ENCODE peak calls at places on chromosomes 16 and 17, in four cellular contexts. One of them, this sample, is unnamed.

GRCh38 chr16:31460582-31461002 is 1.3 kb downstream of the ARMC5 start:
- DNase-seq in amniotic epithelial cell: peak; percentile 59
- DNase-seq in left cardiac atrium: no peak
- DNase-seq in ELF-1: no peak
- DNase-seq in this sample: peak; percentile 79

GRCh38 chr16:64841071-64841470 is 280.8 kb downstream of the CDH11 start:
- DNase-seq in amniotic epithelial cell: no peak
- DNase-seq in left cardiac atrium: no peak
- DNase-seq in ELF-1: no peak
- DNase-seq in this sample: peak; percentile 60

GRCh38 chr16:9060225-9060624 is 31.2 kb upstream of the HAPSTR1 start:
- DNase-seq in amniotic epithelial cell: no peak
- DNase-seq in left cardiac atrium: no peak
- DNase-seq in ELF-1: no peak
- DNase-seq in this sample: no peak

GRCh38 chr16:31242197-31242596 is 17.6 kb upstream of the ITGAM start:
- DNase-seq in amniotic epithelial cell: no peak
- DNase-seq in left cardiac atrium: no peak
- DNase-seq in ELF-1: no peak
- DNase-seq in this sample: peak; percentile 5

GRCh38 chr16:72995151-72995881 is 52.6 kb downstream of the ZFHX3 start:
- DNase-seq in amniotic epithelial cell: no peak
- DNase-seq in left cardiac atrium: no peak
- DNase-seq in ELF-1: peak; percentile 67
- DNase-seq in this sample: no peak

GRCh38 chr17:77503293-77503655 is 362.5 kb downstream of the SEC14L1 start:
- DNase-seq in amniotic epithelial cell: no peak
- DNase-seq in left cardiac atrium: no peak
- DNase-seq in ELF-1: no peak
- DNase-seq in this sample: no peak

GRCh38 chr16:26012376-26012775 is 320.6 kb downstream of the HS3ST4 start:
- DNase-seq in amniotic epithelial cell: no peak
- DNase-seq in left cardiac atrium: no peak
- DNase-seq in ELF-1: no peak
- DNase-seq in this sample: no peak

GRCh38 chr17:39763046-39763800 is 25.5 kb downstream of the GRB7 start:
- DNase-seq in amniotic epithelial cell: peak; percentile 54
- DNase-seq in left cardiac atrium: no peak
- DNase-seq in ELF-1: no peak
- DNase-seq in this sample: no peak

GRCh38 chr17:49571283-49571682 is 4.4 kb upstream of the NXPH3 start:
- DNase-seq in amniotic epithelial cell: no peak
- DNase-seq in left cardiac atrium: no peak
- DNase-seq in ELF-1: no peak
- DNase-seq in this sample: no peak

GRCh38 chr16:55965099-55965498 is 89.9 kb upstream of the CES5A start:
- DNase-seq in amniotic epithelial cell: no peak
- DNase-seq in left cardiac atrium: no peak
- DNase-seq in ELF-1: no peak
- DNase-seq in this sample: no peak

GRCh38 chr17:27319536-27320221 is 25.8 kb downstream of the WSB1 start:
- DNase-seq in amniotic epithelial cell: peak; percentile 75
- DNase-seq in left cardiac atrium: peak; percentile 67
- DNase-seq in ELF-1: no peak
- DNase-seq in this sample: peak; percentile 73

GRCh38 chr16:27238016-27238587 is 30.5 kb downstream of the NSMCE1 start:
- DNase-seq in amniotic epithelial cell: no peak
- DNase-seq in left cardiac atrium: peak; percentile 71
- DNase-seq in ELF-1: no peak
- DNase-seq in this sample: no peak

GRCh38 chr17:6534846-6535514 is 21.4 kb downstream of the PITPNM3 start:
- DNase-seq in amniotic epithelial cell: no peak
- DNase-seq in left cardiac atrium: no peak
- DNase-seq in ELF-1: peak; percentile 16
- DNase-seq in this sample: no peak

GRCh38 chr16:52471650-52472370 is 75.1 kb downstream of the TOX3 start:
- DNase-seq in amniotic epithelial cell: no peak
- DNase-seq in left cardiac atrium: no peak
- DNase-seq in ELF-1: no peak
- DNase-seq in this sample: no peak

GRCh38 chr17:57823469-57824401 is 26.1 kb downstream of the MRPS23 start:
- DNase-seq in amniotic epithelial cell: peak; percentile 96
- DNase-seq in left cardiac atrium: no peak
- DNase-seq in ELF-1: no peak
- DNase-seq in this sample: peak; percentile 21

GRCh38 chr17:31561469-31562412 is 170.3 kb downstream of the RAB11FIP4 start:
- DNase-seq in amniotic epithelial cell: peak; percentile 38
- DNase-seq in left cardiac atrium: no peak
- DNase-seq in ELF-1: peak; percentile 53
- DNase-seq in this sample: no peak

GRCh38 chr17:40075216-40076100 is 12.7 kb downstream of the THRA start:
- DNase-seq in amniotic epithelial cell: peak; percentile 57
- DNase-seq in left cardiac atrium: peak; percentile 83
- DNase-seq in ELF-1: peak; percentile 83
- DNase-seq in this sample: peak; percentile 67

GRCh38 chr17:77366206-77366557 is 225.4 kb downstream of the SEC14L1 start:
- DNase-seq in amniotic epithelial cell: no peak
- DNase-seq in left cardiac atrium: no peak
- DNase-seq in ELF-1: no peak
- DNase-seq in this sample: peak; percentile 41

GRCh38 chr17:76585048-76585648 is 512 bp downstream of the ST6GALNAC2 start:
- DNase-seq in amniotic epithelial cell: no peak
- DNase-seq in left cardiac atrium: peak; percentile 59
- DNase-seq in ELF-1: peak; percentile 35
- DNase-seq in this sample: no peak

GRCh38 chr17:1422907-1423306 is 22.9 kb upstream of the YWHAE start:
- DNase-seq in amniotic epithelial cell: peak; percentile 98
- DNase-seq in left cardiac atrium: peak; percentile 40
- DNase-seq in ELF-1: no peak
- DNase-seq in this sample: peak; percentile 95

GRCh38 chr16:76278976-76279375 is 1.8 kb downstream of the CNTNAP4 start:
- DNase-seq in amniotic epithelial cell: peak; percentile 41
- DNase-seq in left cardiac atrium: no peak
- DNase-seq in ELF-1: peak; percentile 14
- DNase-seq in this sample: peak; percentile 3

GRCh38 chr16:58020628-58021521 is 4.7 kb upstream of the MMP15 start:
- DNase-seq in amniotic epithelial cell: no peak
- DNase-seq in left cardiac atrium: peak; percentile 59
- DNase-seq in ELF-1: peak; percentile 62
- DNase-seq in this sample: peak; percentile 73

GRCh38 chr17:15133143-15133542 is 132.0 kb downstream of the PMP22 start:
- DNase-seq in amniotic epithelial cell: no peak
- DNase-seq in left cardiac atrium: no peak
- DNase-seq in ELF-1: no peak
- DNase-seq in this sample: no peak

GRCh38 chr16:67562918-67563707 is 787 bp downstream of the CTCF start:
- DNase-seq in amniotic epithelial cell: peak; percentile 21
- DNase-seq in left cardiac atrium: peak; percentile 75
- DNase-seq in ELF-1: peak; percentile 77
- DNase-seq in this sample: peak; percentile 48

GRCh38 chr17:35189291-35189690 is 4.9 kb downstream of the SLC35G3 start:
- DNase-seq in amniotic epithelial cell: no peak
- DNase-seq in left cardiac atrium: no peak
- DNase-seq in ELF-1: no peak
- DNase-seq in this sample: peak; percentile 14

GRCh38 chr16:3670711-3671110 is 16.2 kb downstream of the DNASE1 start:
- DNase-seq in amniotic epithelial cell: no peak
- DNase-seq in left cardiac atrium: no peak
- DNase-seq in ELF-1: no peak
- DNase-seq in this sample: no peak

GRCh38 chr16:4377573-4378146 is 6.0 kb downstream of the VASN start:
- DNase-seq in amniotic epithelial cell: no peak
- DNase-seq in left cardiac atrium: peak; percentile 19
- DNase-seq in ELF-1: peak; percentile 69
- DNase-seq in this sample: no peak

GRCh38 chr16:1825864-1826690 is 548 bp downstream of the HAGH start:
- DNase-seq in amniotic epithelial cell: no peak
- DNase-seq in left cardiac atrium: peak; percentile 62
- DNase-seq in ELF-1: peak; percentile 26
- DNase-seq in this sample: no peak

GRCh38 chr17:7435676-7436555 is 681 bp downstream of the TMEM102 start:
- DNase-seq in amniotic epithelial cell: no peak
- DNase-seq in left cardiac atrium: peak; percentile 47
- DNase-seq in ELF-1: peak; percentile 85
- DNase-seq in this sample: no peak

GRCh38 chr17:34252138-34252889 is 2.8 kb upstream of the CCL2 start:
- DNase-seq in amniotic epithelial cell: no peak
- DNase-seq in left cardiac atrium: peak; percentile 97
- DNase-seq in ELF-1: peak; percentile 32
- DNase-seq in this sample: peak; percentile 84

GRCh38 chr16:31459722-31460581 is 651 bp downstream of the ARMC5 start:
- DNase-seq in amniotic epithelial cell: peak; percentile 99
- DNase-seq in left cardiac atrium: peak; percentile 100
- DNase-seq in ELF-1: peak; percentile 97
- DNase-seq in this sample: peak; percentile 99

GRCh38 chr16:49810769-49811315 is 45.1 kb downstream of the ZNF423 start:
- DNase-seq in amniotic epithelial cell: no peak
- DNase-seq in left cardiac atrium: no peak
- DNase-seq in ELF-1: no peak
- DNase-seq in this sample: no peak

GRCh38 chr16:48499822-48500440 is 110.0 kb downstream of the N4BP1 start:
- DNase-seq in amniotic epithelial cell: peak; percentile 97
- DNase-seq in left cardiac atrium: peak; percentile 55
- DNase-seq in ELF-1: no peak
- DNase-seq in this sample: peak; percentile 95

GRCh38 chr17:38455288-38455915 is 27.1 kb downstream of the ARHGAP23 start:
- DNase-seq in amniotic epithelial cell: no peak
- DNase-seq in left cardiac atrium: no peak
- DNase-seq in ELF-1: peak; percentile 58
- DNase-seq in this sample: no peak

GRCh38 chr17:82367724-82368524 is 3.6 kb upstream of the UTS2R start:
- DNase-seq in amniotic epithelial cell: peak; percentile 19
- DNase-seq in left cardiac atrium: peak; percentile 13
- DNase-seq in ELF-1: peak; percentile 87
- DNase-seq in this sample: no peak

GRCh38 chr16:54443352-54443751 is 156.8 kb upstream of the IRX3 start:
- DNase-seq in amniotic epithelial cell: no peak
- DNase-seq in left cardiac atrium: no peak
- DNase-seq in ELF-1: no peak
- DNase-seq in this sample: peak; percentile 27